ENCODE peak calls at places on chromosomes 5 and 9, in five cellular contexts. One of them, this sample, is unnamed.

GRCh38 chr5:119302916-119303897 is 52.6 kb upstream of the TNFAIP8 start:
- DNase-seq in H1: no peak
- DNase-seq in H9: no peak
- DNase-seq in trophoblast cell: peak
- DNase-seq in mesenchymal stem cell: peak
- DNase-seq in this sample: no peak

GRCh38 chr5:139340051-139340450 is 1.6 kb upstream of the PAIP2 start:
- DNase-seq in trophoblast cell: no peak
- DNase-seq in H9: no peak
- DNase-seq in mesenchymal stem cell: peak
- DNase-seq in H1: no peak
- DNase-seq in this sample: no peak

GRCh38 chr9:14156046-14156445 is 157.9 kb downstream of the NFIB start:
- DNase-seq in trophoblast cell: no peak
- DNase-seq in H9: no peak
- DNase-seq in mesenchymal stem cell: no peak
- DNase-seq in H1: no peak
- DNase-seq in this sample: no peak

GRCh38 chr5:92552206-92553160 is 1028.5 kb downstream of the NR2F1-AS1 start:
- DNase-seq in mesenchymal stem cell: peak
- DNase-seq in H9: no peak
- DNase-seq in trophoblast cell: peak
- DNase-seq in H1: no peak
- DNase-seq in this sample: no peak

GRCh38 chr5:158860706-158861105 is 239.0 kb downstream of the EBF1 start:
- DNase-seq in H1: no peak
- DNase-seq in H9: no peak
- DNase-seq in trophoblast cell: no peak
- DNase-seq in mesenchymal stem cell: no peak
- DNase-seq in this sample: no peak

GRCh38 chr5:102583663-102584062 is 84.9 kb upstream of the SLCO6A1 start:
- DNase-seq in mesenchymal stem cell: peak
- DNase-seq in trophoblast cell: peak
- DNase-seq in H9: no peak
- DNase-seq in H1: no peak
- DNase-seq in this sample: no peak

GRCh38 chr5:17992296-17992695 is 358.0 kb downstream of the TAF11L14 start:
- DNase-seq in H1: no peak
- DNase-seq in mesenchymal stem cell: no peak
- DNase-seq in trophoblast cell: no peak
- DNase-seq in H9: no peak
- DNase-seq in this sample: no peak

GRCh38 chr9:81373294-81373693 is 316.1 kb downstream of the TLE1 start:
- DNase-seq in trophoblast cell: no peak
- DNase-seq in H1: no peak
- DNase-seq in mesenchymal stem cell: no peak
- DNase-seq in H9: no peak
- DNase-seq in this sample: no peak

GRCh38 chr5:80481019-80481893 is 6.6 kb upstream of the FAM151B start:
- DNase-seq in H9: peak
- DNase-seq in H1: peak
- DNase-seq in trophoblast cell: peak
- DNase-seq in mesenchymal stem cell: peak
- DNase-seq in this sample: no peak

GRCh38 chr9:90965911-90966290 is 164.3 kb downstream of the SYK start:
- DNase-seq in H1: no peak
- DNase-seq in H9: no peak
- DNase-seq in trophoblast cell: no peak
- DNase-seq in mesenchymal stem cell: no peak
- DNase-seq in this sample: no peak

GRCh38 chr5:43530648-43531047 is 15.7 kb upstream of the C5orf34 start:
- DNase-seq in H9: no peak
- DNase-seq in H1: no peak
- DNase-seq in mesenchymal stem cell: no peak
- DNase-seq in trophoblast cell: no peak
- DNase-seq in this sample: no peak

GRCh38 chr9:86242012-86242411 is 17.4 kb downstream of the C9orf153 start:
- DNase-seq in trophoblast cell: no peak
- DNase-seq in mesenchymal stem cell: peak
- DNase-seq in H1: no peak
- DNase-seq in H9: no peak
- DNase-seq in this sample: no peak

GRCh38 chr9:69971643-69972449 is 71.8 kb upstream of the MAMDC2 start:
- DNase-seq in H9: peak
- DNase-seq in H1: peak
- DNase-seq in mesenchymal stem cell: peak
- DNase-seq in trophoblast cell: peak
- DNase-seq in this sample: peak

GRCh38 chr5:157358871-157359270 is 92.9 kb downstream of the CYFIP2 start:
- DNase-seq in H9: no peak
- DNase-seq in H1: no peak
- DNase-seq in trophoblast cell: peak
- DNase-seq in mesenchymal stem cell: no peak
- DNase-seq in this sample: no peak

GRCh38 chr5:157359350-157359910 is 93.5 kb downstream of the CYFIP2 start:
- DNase-seq in H9: no peak
- DNase-seq in trophoblast cell: no peak
- DNase-seq in mesenchymal stem cell: no peak
- DNase-seq in H1: no peak
- DNase-seq in this sample: no peak

GRCh38 chr5:157357823-157358222 is 91.9 kb downstream of the CYFIP2 start:
- DNase-seq in mesenchymal stem cell: no peak
- DNase-seq in H9: no peak
- DNase-seq in trophoblast cell: no peak
- DNase-seq in H1: no peak
- DNase-seq in this sample: no peak

GRCh38 chr5:157354825-157355224 is 88.9 kb downstream of the CYFIP2 start:
- DNase-seq in H9: peak
- DNase-seq in mesenchymal stem cell: peak
- DNase-seq in H1: no peak
- DNase-seq in trophoblast cell: no peak
- DNase-seq in this sample: no peak

GRCh38 chr5:157356576-157356975 is 90.7 kb downstream of the CYFIP2 start:
- DNase-seq in H1: no peak
- DNase-seq in H9: no peak
- DNase-seq in mesenchymal stem cell: no peak
- DNase-seq in trophoblast cell: no peak
- DNase-seq in this sample: no peak
- H2BK12ac ChIP-seq in H1: no peak
- H2BK12ac ChIP-seq in H9: no peak
- H2BK12ac ChIP-seq in mesenchymal stem cell: no peak
- H2BK12ac ChIP-seq in trophoblast cell: no peak
- H2BK12ac ChIP-seq in this sample: no peak

GRCh38 chr5:122019936-122020590 is 58.0 kb downstream of the LOX start:
- DNase-seq in H1: no peak
- DNase-seq in H9: no peak
- DNase-seq in mesenchymal stem cell: no peak
- DNase-seq in trophoblast cell: peak
- DNase-seq in this sample: no peak
- H2BK12ac ChIP-seq in H1: no peak
- H2BK12ac ChIP-seq in H9: no peak
- H2BK12ac ChIP-seq in mesenchymal stem cell: no peak
- H2BK12ac ChIP-seq in trophoblast cell: no peak
- H2BK12ac ChIP-seq in this sample: no peak

GRCh38 chr9:11709567-11709966 is 983.6 kb upstream of the TYRP1 start:
- DNase-seq in mesenchymal stem cell: no peak
- DNase-seq in trophoblast cell: no peak
- DNase-seq in H1: no peak
- DNase-seq in H9: no peak
- DNase-seq in this sample: no peak

GRCh38 chr9:11708899-11709298 is 984.3 kb upstream of the TYRP1 start:
- DNase-seq in H9: no peak
- DNase-seq in H1: no peak
- DNase-seq in mesenchymal stem cell: no peak
- DNase-seq in trophoblast cell: no peak
- DNase-seq in this sample: no peak

DNA sequence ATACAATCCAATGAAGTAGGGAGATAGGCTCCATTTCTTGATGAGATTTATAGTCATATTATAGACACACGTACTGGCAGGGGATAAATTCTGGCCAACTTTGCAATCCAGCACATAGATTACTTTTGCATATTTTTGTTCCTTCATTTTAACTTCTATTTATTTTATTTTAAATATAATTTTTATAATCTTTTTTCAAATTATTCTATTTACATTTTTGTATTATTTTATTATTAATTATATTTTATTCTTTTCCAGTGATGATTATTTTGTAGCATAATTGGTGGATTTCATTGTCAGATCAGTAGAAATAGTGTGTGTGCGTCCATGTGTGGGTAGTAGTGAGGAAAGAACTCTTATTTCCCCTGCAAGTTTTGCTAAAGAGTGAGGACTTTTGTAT is 980.1 kb upstream of the TYRP1 start:
- DNase-seq in H1: no peak
- DNase-seq in H9: no peak
- DNase-seq in trophoblast cell: no peak
- DNase-seq in mesenchymal stem cell: no peak
- DNase-seq in this sample: no peak
- H2BK12ac ChIP-seq in H1: no peak
- H2BK12ac ChIP-seq in H9: no peak
- H2BK12ac ChIP-seq in trophoblast cell: no peak
- H2BK12ac ChIP-seq in mesenchymal stem cell: no peak
- H2BK12ac ChIP-seq in this sample: no peak

DNA sequence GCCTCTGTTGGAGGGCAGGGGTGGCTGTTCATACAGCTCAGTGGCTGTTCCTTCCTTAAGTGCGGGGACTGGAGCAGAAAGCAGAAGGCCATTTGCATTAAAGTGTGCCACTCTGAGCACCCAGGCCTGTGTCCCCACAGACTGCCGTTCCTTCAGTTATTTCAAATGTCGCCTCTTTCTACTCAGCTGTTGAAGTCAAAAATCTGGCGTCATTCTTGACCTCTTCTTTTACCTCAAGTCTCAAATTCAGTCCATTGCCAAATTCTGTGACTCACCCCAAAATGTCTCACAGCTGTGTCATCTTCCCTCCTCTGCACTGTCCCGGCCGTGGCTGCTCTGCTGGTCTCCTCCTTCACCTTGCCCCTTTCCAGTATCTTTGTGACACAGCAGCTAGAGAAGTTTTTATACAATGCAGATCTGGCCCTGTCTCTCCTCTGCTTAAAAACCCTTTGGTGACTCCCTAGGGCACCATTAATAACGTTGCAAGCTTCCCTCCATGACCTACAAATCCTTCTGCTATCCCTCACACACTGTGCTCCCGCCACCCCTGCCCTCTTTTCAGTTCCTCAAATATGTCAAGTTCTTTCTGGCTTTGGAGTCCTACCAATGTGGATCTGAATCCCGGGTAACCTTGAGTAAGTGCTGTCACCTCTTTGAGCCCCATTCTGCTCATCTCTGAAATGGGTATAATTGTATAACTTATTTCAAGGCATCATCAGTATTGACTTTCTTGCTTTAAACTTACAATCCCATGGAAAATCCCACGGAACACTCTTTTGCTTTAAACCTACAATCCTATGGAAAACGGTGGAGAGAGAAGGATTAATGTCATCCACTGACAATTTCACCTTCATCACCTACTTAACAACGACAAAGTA is 98.3 kb upstream of the BOD1 start:
- DNase-seq in mesenchymal stem cell: peak
- DNase-seq in H1: no peak
- DNase-seq in H9: no peak
- DNase-seq in trophoblast cell: peak
- DNase-seq in this sample: no peak
- H2BK12ac ChIP-seq in mesenchymal stem cell: no peak
- H2BK12ac ChIP-seq in H1: no peak
- H2BK12ac ChIP-seq in H9: no peak
- H2BK12ac ChIP-seq in trophoblast cell: no peak
- H2BK12ac ChIP-seq in this sample: no peak

GRCh38 chr5:32231929-32232328 is 57.8 kb upstream of the GOLPH3 start:
- DNase-seq in mesenchymal stem cell: no peak
- DNase-seq in H9: no peak
- DNase-seq in H1: no peak
- DNase-seq in trophoblast cell: peak
- DNase-seq in this sample: no peak
- H2BK12ac ChIP-seq in mesenchymal stem cell: no peak
- H2BK12ac ChIP-seq in H9: no peak
- H2BK12ac ChIP-seq in H1: peak
- H2BK12ac ChIP-seq in trophoblast cell: no peak
- H2BK12ac ChIP-seq in this sample: no peak

GRCh38 chr9:4519604-4520003 is 29.3 kb downstream of the SLC1A1 start:
- DNase-seq in H9: no peak
- DNase-seq in mesenchymal stem cell: peak
- DNase-seq in H1: no peak
- DNase-seq in trophoblast cell: no peak
- DNase-seq in this sample: no peak

GRCh38 chr9:4515958-4516375 is 25.7 kb downstream of the SLC1A1 start:
- DNase-seq in mesenchymal stem cell: no peak
- DNase-seq in trophoblast cell: no peak
- DNase-seq in H9: no peak
- DNase-seq in H1: no peak
- DNase-seq in this sample: no peak

GRCh38 chr9:4514252-4515128 is 24.2 kb downstream of the SLC1A1 start:
- DNase-seq in H1: peak
- DNase-seq in H9: peak
- DNase-seq in mesenchymal stem cell: no peak
- DNase-seq in trophoblast cell: no peak
- DNase-seq in this sample: no peak

GRCh38 chr9:4517274-4517673 is 27.0 kb downstream of the SLC1A1 start:
- DNase-seq in mesenchymal stem cell: no peak
- DNase-seq in H9: no peak
- DNase-seq in trophoblast cell: peak
- DNase-seq in H1: no peak
- DNase-seq in this sample: no peak
- H2BK12ac ChIP-seq in mesenchymal stem cell: no peak
- H2BK12ac ChIP-seq in H9: no peak
- H2BK12ac ChIP-seq in trophoblast cell: no peak
- H2BK12ac ChIP-seq in H1: no peak
- H2BK12ac ChIP-seq in this sample: no peak

GRCh38 chr5:127337876-127338275 is 47.3 kb downstream of the MEGF10 start:
- DNase-seq in H1: no peak
- DNase-seq in H9: no peak
- DNase-seq in trophoblast cell: no peak
- DNase-seq in mesenchymal stem cell: no peak
- DNase-seq in this sample: no peak
- H2BK12ac ChIP-seq in H1: no peak
- H2BK12ac ChIP-seq in H9: no peak
- H2BK12ac ChIP-seq in trophoblast cell: no peak
- H2BK12ac ChIP-seq in mesenchymal stem cell: no peak
- H2BK12ac ChIP-seq in this sample: no peak

DNA sequence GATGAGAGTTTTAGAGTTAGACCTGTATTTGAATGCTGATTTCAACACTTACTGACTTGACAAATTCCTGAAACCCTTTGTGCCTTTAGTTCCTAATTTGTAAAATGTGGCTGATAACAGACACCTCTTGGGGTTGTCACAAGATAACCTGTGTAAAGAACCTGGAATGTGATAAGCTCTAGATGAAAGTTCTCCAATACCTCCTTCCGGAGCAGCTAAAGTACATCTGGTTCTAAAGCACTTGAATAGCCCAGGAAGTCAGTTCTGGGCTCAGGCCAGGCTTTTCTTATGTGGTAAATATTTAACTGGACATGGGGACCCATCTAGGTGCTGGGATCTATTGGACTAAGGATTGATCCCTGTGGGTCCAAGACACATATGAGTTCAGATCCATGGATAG is 310.8 kb upstream of the ADAMTSL1 start:
- DNase-seq in mesenchymal stem cell: no peak
- DNase-seq in H1: no peak
- DNase-seq in H9: no peak
- DNase-seq in trophoblast cell: no peak
- DNase-seq in this sample: no peak
- H2BK12ac ChIP-seq in mesenchymal stem cell: no peak
- H2BK12ac ChIP-seq in H1: no peak
- H2BK12ac ChIP-seq in H9: no peak
- H2BK12ac ChIP-seq in trophoblast cell: no peak
- H2BK12ac ChIP-seq in this sample: no peak

This sample was measured in neuronal stem cell.